ENCODE peak calls at places on chromosomes 6 and 20, in five cellular contexts. A is GM23248, P is pancreas, U is esophagus squamous epithelium, O is ovary. H is an unnamed sample.

GRCh38 chr6:75275067-75275466 is 9.5 kb downstream of the TMEM30A start:
- DNase-seq in A (peak; percentile 81), P (no peak), U (no peak), O (no peak), H (no peak)

GRCh38 chr20:5056801-5057599 is 55.7 kb upstream of the SLC23A2 start:
- DNase-seq in A (peak; percentile 65), P (no peak), U (no peak), O (no peak), H (peak; percentile 24)

GRCh38 chr6:17878734-17879133 is 108.7 kb downstream of the KIF13A start:
- DNase-seq in A (no peak), P (no peak), U (no peak), O (no peak), H (no peak)

GRCh38 chr6:97294451-97294850 is 11.4 kb upstream of the MMS22L start:
- DNase-seq in A (peak; percentile 84), P (no peak), U (no peak), O (no peak), H (no peak)

GRCh38 chr6:47135772-47136171 is 93.6 kb upstream of the ADGRF1 start:
- DNase-seq in A (peak; percentile 67), P (no peak), U (no peak), O (no peak), H (no peak)

GRCh38 chr6:81937296-81937937 is 184.9 kb upstream of the TENT5A start:
- DNase-seq in A (peak; percentile 72), P (no peak), U (no peak), O (no peak), H (no peak)

GRCh38 chr6:155085582-155086253 is 90.6 kb downstream of the TIAM2 start:
- DNase-seq in A (peak; percentile 44), P (peak; percentile 51), U (no peak), O (no peak), H (no peak)

GRCh38 chr20:51447097-51447764 is 95.3 kb downstream of the NFATC2 start:
- DNase-seq in A (peak; percentile 100), P (peak; percentile 22), U (no peak), O (peak; percentile 90), H (no peak)

GRCh38 chr6:158703840-158704822 is 54.3 kb downstream of the SYTL3 start:
- DNase-seq in A (peak; percentile 80), P (peak; percentile 75), U (peak; percentile 20), O (peak; percentile 91), H (peak; percentile 73)

GRCh38 chr20:50496773-50497375 is 13.3 kb upstream of the PTPN1 start:
- DNase-seq in A (peak; percentile 36), P (no peak), U (no peak), O (no peak), H (no peak)

GRCh38 chr6:13378669-13379590 is 50.6 kb upstream of the TBC1D7 start:
- DNase-seq in A (no peak), P (peak; percentile 64), U (no peak), O (no peak), H (no peak)

GRCh38 chr6:35048631-35049083 is 92.5 kb downstream of the TCP11 start:
- DNase-seq in A (peak; percentile 79), P (no peak), U (no peak), O (peak; percentile 55), H (peak; percentile 7)

GRCh38 chr6:141562801-141563763 is 569.6 kb upstream of the GJE1 start:
- DNase-seq in A (peak; percentile 87), P (peak; percentile 27), U (no peak), O (peak; percentile 66), H (peak; percentile 14)

GRCh38 chr6:125097186-125097585 is 56.4 kb upstream of the TPD52L1 start:
- DNase-seq in A (no peak), P (no peak), U (no peak), O (no peak), H (no peak)

GRCh38 chr6:81262656-81263055 is 489.8 kb downstream of the TENT5A start:
- DNase-seq in A (no peak), P (no peak), U (no peak), O (no peak), H (no peak)

GRCh38 chr6:105077592-105078463 is 102.0 kb downstream of the POPDC3 start:
- DNase-seq in A (peak; percentile 78), P (no peak), U (no peak), O (no peak), H (no peak)

GRCh38 chr6:34243901-34244884 is 4.6 kb downstream of the SMIM29 start:
- DNase-seq in A (peak; percentile 99), P (no peak), U (no peak), O (peak; percentile 73), H (no peak)

GRCh38 chr20:42364446-42364845 is 746.3 kb upstream of the CHD6 start:
- DNase-seq in A (no peak), P (no peak), U (no peak), O (no peak), H (no peak)

GRCh38 chr6:131130546-131130925 is 4.7 kb upstream of the AKAP7 start:
- DNase-seq in A (no peak), P (no peak), U (no peak), O (no peak), H (no peak)

GRCh38 chr6:41966961-41967311 is 25.3 kb upstream of the CCND3 start:
- DNase-seq in A (peak; percentile 54), P (no peak), U (no peak), O (no peak), H (no peak)

GRCh38 chr6:25449774-25450173 is 170.6 kb downstream of the CARMIL1 start:
- DNase-seq in A (no peak), P (no peak), U (no peak), O (no peak), H (no peak)

GRCh38 chr6:125193208-125193607 is 39.6 kb downstream of the TPD52L1 start:
- DNase-seq in A (peak; percentile 30), P (no peak), U (no peak), O (no peak), H (no peak)

GRCh38 chr20:63702751-63703470 is 4.9 kb downstream of the ARFRP1 start:
- DNase-seq in A (no peak), P (no peak), U (no peak), O (peak; percentile 42), H (no peak)

GRCh38 chr6:168732676-168733075 is 291.7 kb downstream of the SMOC2 start:
- DNase-seq in A (no peak), P (no peak), U (no peak), O (no peak), H (no peak)

GRCh38 chr6:155335265-155335664 is 21.0 kb upstream of the TFB1M start:
- DNase-seq in A (no peak), P (no peak), U (no peak), O (no peak), H (no peak)

GRCh38 chr6:36229223-36229622 is 32.7 kb downstream of the BRPF3 start:
- DNase-seq in A (no peak), P (no peak), U (no peak), O (no peak), H (no peak)

GRCh38 chr20:36808317-36809257 is 35.0 kb upstream of the DSN1 start:
- DNase-seq in A (peak; percentile 97), P (peak; percentile 13), U (no peak), O (peak; percentile 60), H (peak; percentile 61)

DNA sequence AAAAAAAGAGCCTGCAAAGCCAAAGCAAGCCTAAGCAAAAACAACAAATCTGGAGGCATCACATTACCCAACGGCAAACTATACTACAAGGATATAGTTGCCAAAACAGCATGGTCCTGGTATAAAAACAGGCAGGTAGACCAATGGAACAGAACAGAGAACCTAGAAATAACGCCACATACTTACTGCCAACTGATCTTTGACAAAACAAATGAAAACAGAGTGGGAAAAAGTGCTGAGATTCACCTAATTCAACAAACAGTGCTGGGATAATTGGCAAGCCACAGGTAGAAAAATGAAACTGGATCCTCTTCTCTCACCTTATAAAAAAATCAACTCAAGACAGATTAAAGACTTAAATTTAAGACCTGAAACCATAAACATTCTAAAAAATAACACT is 291.8 kb downstream of the RNGTT start:
- DNase-seq in A (no peak), P (no peak), U (no peak), O (no peak), H (no peak)
- H3K9me3 ChIP-seq in A (no peaks in the 10 kb centered on the region), P (no peaks in the 10 kb centered on the region), U (peaks cover 10% of the 10 kb centered on the region), O (no peaks in the 10 kb centered on the region), H (peaks cover 7% of the 10 kb centered on the region)

GRCh38 chr6:88588938-88589337 is 374.5 kb downstream of the RNGTT start:
- DNase-seq in A (no peak), P (no peak), U (no peak), O (no peak), H (no peak)
- H3K9me3 ChIP-seq in A (no peaks in the 10 kb centered on the region), P (no peaks in the 10 kb centered on the region), U (no peaks in the 10 kb centered on the region), O (no peaks in the 10 kb centered on the region), H (peaks cover 2% of the 10 kb centered on the region)

GRCh38 chr6:22313796-22314195 is 17.0 kb upstream of the PRL start:
- DNase-seq in A (no peak), P (no peak), U (no peak), O (no peak), H (no peak)
- H3K9me3 ChIP-seq in A (no peaks in the 10 kb centered on the region), P (no peaks in the 10 kb centered on the region), U (no peaks in the 10 kb centered on the region), O (no peaks in the 10 kb centered on the region), H (no peaks in the 10 kb centered on the region)

DNA sequence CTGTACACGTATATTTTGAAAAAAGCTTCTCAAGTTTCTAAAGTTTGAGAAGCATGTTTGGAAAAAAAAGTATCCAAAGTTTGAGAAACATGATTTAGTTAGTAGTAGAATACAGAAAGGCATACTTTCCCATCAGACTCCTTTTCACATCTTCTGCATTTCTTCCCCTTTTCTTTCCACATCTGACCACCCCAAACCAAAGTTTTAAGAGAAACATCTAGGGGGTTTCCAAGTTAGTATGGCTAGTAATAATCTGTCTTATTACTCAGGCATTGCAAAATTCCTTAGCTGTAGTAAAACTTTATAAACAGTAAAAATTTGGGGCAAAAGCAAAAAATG is 63.0 kb upstream of the IL20RA start:
- DNase-seq in A (no peak), P (no peak), U (no peak), O (no peak), H (no peak)
- H3K9me3 ChIP-seq in A (no peaks in the 10 kb centered on the region), P (no peaks in the 10 kb centered on the region), U (no peaks in the 10 kb centered on the region), O (no peaks in the 10 kb centered on the region), H (no peaks in the 10 kb centered on the region)

GRCh38 chr6:160004419-160005160 is 35.7 kb downstream of the IGF2R start:
- DNase-seq in A (no peak), P (no peak), U (no peak), O (no peak), H (no peak)
- H3K9me3 ChIP-seq in A (no peaks in the 10 kb centered on the region), P (no peaks in the 10 kb centered on the region), U (no peaks in the 10 kb centered on the region), O (no peaks in the 10 kb centered on the region), H (no peaks in the 10 kb centered on the region)

GRCh38 chr20:59745716-59746115 is 141.4 kb downstream of the PHACTR3 start:
- DNase-seq in A (no peak), P (no peak), U (no peak), O (no peak), H (no peak)

GRCh38 chr20:59743767-59744485 is 139.6 kb downstream of the PHACTR3 start:
- DNase-seq in A (peak; percentile 14), P (no peak), U (no peak), O (no peak), H (no peak)

GRCh38 chr20:59746155-59746554 is 141.8 kb downstream of the PHACTR3 start:
- DNase-seq in A (no peak), P (no peak), U (no peak), O (no peak), H (no peak)

GRCh38 chr20:59745201-59745600 is 140.9 kb downstream of the PHACTR3 start:
- DNase-seq in A (no peak), P (no peak), U (no peak), O (no peak), H (no peak)

GRCh38 chr20:59744756-59745155 is 140.4 kb downstream of the PHACTR3 start:
- DNase-seq in A (no peak), P (no peak), U (no peak), O (no peak), H (no peak)
- H3K9me3 ChIP-seq in A (no peaks in the 10 kb centered on the region), P (no peaks in the 10 kb centered on the region), U (no peaks in the 10 kb centered on the region), O (no peaks in the 10 kb centered on the region), H (no peaks in the 10 kb centered on the region)

GRCh38 chr6:66772785-66773184 is 1065.8 kb upstream of the EYS start:
- DNase-seq in A (no peak), P (no peak), U (no peak), O (no peak), H (no peak)
- H3K9me3 ChIP-seq in A (no peaks in the 10 kb centered on the region), P (no peaks in the 10 kb centered on the region), U (no peaks in the 10 kb centered on the region), O (no peaks in the 10 kb centered on the region), H (no peaks in the 10 kb centered on the region)

H was measured in T-helper 17 cell.